ENCODE peak calls at places on chromosome 1, in four cellular contexts. R, B, G and O are unnamed samples.

GRCh38 chr1:9908846-9909221 is 1.2 kb downstream of the CTNNBIP1 start:
- DNase-seq in B (peak; percentile 49), R (no peak), G (no peak), O (no peak)

GRCh38 chr1:248852548-248852947 is 6.3 kb downstream of the ZNF692 start:
- DNase-seq in B (no peak), G (no peak), R (no peak), O (no peak)

GRCh38 chr1:160460214-160460642 is 59.9 kb downstream of the VANGL2 start:
- DNase-seq in G (peak; percentile 56), R (no peak), B (no peak), O (no peak)

GRCh38 chr1:84037758-84038611 is 39.1 kb upstream of the TTLL7 start:
- DNase-seq in R (no peak), G (no peak), B (peak; percentile 3), O (no peak)

GRCh38 chr1:29544406-29544805 is 308.1 kb downstream of the PTPRU start:
- DNase-seq in R (no peak), B (no peak), G (no peak), O (no peak)

GRCh38 chr1:99456536-99456935 is 189.4 kb upstream of the PALMD start:
- DNase-seq in B (no peak), G (no peak), R (no peak), O (no peak)

GRCh38 chr1:184350573-184350972 is 36.3 kb upstream of the C1orf21 start:
- DNase-seq in R (no peak), G (no peak), B (no peak), O (no peak)

GRCh38 chr1:71649588-71649987 is 568.8 kb upstream of the ZRANB2 start:
- DNase-seq in B (no peak), R (no peak), G (no peak), O (no peak)

GRCh38 chr1:54475357-54476230 is 69.4 kb upstream of the SSBP3 start:
- DNase-seq in R (peak; percentile 85), G (no peak), B (no peak), O (no peak)

GRCh38 chr1:180116964-180117763 is 37.5 kb upstream of the QSOX1 start:
- DNase-seq in R (no peak), B (peak; percentile 79), G (no peak), O (no peak)

GRCh38 chr1:53280486-53280885 is 42.2 kb upstream of the MAGOH start:
- DNase-seq in B (no peak), R (no peak), G (no peak), O (no peak)

GRCh38 chr1:243268284-243268653 is 12.4 kb downstream of the SDCCAG8 start:
- DNase-seq in B (no peak), G (no peak), R (no peak), O (peak; percentile 41)

GRCh38 chr1:36731226-36732037 is 248.7 kb upstream of the CSF3R start:
- DNase-seq in B (no peak), R (no peak), G (no peak), O (no peak)

GRCh38 chr1:177983824-177984528 is 14.1 kb upstream of the SEC16B start:
- DNase-seq in G (no peak), B (peak; percentile 7), R (peak; percentile 29), O (no peak)

GRCh38 chr1:109483658-109484518 is at the start of gene ATXN7L2:
- DNase-seq in G (peak; percentile 42), B (peak; percentile 84), R (peak; percentile 100), O (peak; percentile 85)
- TF ChIP-seq PBX3 in G (no peak), B (no peak), R (peak; percentile 77), O (peak; percentile 78)

GRCh38 chr1:165988275-165988674 is 160.9 kb downstream of the UCK2 start:
- DNase-seq in G (no peak), R (no peak), B (no peak), O (peak; percentile 11)
- TF ChIP-seq CTCF in G (no peak), R (no peak), B (no peak), O (no peak)

DNA sequence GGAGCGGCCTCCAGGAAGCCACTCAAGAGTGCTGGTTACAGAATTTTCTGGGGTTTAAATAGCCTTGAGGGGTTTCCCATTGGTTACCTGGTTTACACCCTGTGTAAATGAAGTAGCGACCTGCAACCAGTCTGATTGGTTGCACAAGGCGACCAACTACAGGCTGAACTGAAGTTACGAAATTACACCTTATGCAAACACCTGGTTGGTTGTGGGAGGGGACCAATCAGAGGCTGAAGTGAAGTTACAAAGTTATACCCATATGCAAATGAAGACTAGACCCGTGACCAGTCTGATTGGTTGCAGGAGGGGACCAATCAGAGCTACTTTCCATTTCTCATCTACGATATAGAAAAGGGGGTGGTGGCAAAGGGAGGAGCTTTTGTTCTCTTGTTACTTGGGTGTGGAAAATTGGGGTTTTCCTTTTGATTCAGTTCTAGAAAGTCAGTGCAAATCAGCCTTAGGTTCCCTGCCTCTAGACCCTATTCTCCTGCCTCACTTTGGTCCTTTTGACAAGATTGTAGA is 22.2 kb upstream of the C1orf174 start:
- DNase-seq in B (no peak), R (no peak), G (peak; percentile 48), O (no peak)
- TF ChIP-seq PBX3 in B (no peak), R (no peak), G (no peak), O (no peak)

DNA sequence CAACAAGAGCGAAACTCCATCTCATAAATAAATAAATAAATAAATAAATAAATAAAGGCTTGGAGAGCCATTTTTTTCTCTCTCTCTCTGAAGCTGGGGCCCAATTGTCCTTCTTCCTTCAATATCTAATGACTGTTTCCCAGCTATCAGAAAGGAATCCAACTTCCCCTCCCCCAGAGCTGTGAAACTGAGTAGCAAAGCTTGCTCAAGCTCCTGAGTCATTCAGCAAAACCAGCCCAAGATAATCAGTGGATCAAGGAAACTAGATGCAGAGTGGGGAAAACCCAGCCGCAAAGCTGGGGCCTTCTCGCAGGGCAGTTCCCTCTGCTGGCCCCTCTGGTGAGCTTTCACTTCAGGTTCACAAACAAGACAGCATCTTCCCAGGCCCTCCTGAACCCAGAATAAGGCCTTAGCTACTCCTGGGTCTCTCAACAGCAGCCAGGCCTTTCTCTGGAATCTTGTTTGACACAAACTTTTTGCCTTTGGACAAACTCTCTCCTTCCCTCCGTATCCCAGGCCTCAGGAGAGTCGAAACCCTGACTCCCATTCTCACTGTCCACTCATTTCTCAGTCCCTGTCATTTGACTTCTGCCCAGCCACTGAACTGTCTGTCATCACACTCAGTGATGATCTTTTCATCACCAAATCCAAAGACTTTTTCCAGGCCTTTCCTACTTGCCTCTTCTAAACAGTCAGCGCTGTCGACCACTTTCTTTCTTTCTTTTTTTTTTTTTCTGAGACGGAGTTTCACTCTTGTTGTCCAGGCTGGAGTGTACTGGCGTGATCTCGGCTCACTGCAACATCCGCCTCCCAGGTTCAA is 18.0 kb upstream of the PTP4A2 start:
- DNase-seq in G (peak; percentile 91), B (peak; percentile 70), R (no peak), O (peak; percentile 95)
- TF ChIP-seq CTCF in G (peak; percentile 42), B (peak; percentile 37), R (peak; percentile 47), O (peak; percentile 17)

GRCh38 chr1:239893127-239893731 is 198.5 kb upstream of the FMN2 start:
- DNase-seq in R (no peak), G (no peak), B (no peak), O (peak; percentile 73)

GRCh38 chr1:239896569-239896968 is 195.1 kb upstream of the FMN2 start:
- DNase-seq in B (no peak), G (no peak), R (peak; percentile 37), O (no peak)

GRCh38 chr1:239888639-239889038 is 203.0 kb upstream of the FMN2 start:
- DNase-seq in B (no peak), R (no peak), G (no peak), O (no peak)

GRCh38 chr1:239892602-239893001 is 199.1 kb upstream of the FMN2 start:
- DNase-seq in B (no peak), G (no peak), R (no peak), O (no peak)

DNA sequence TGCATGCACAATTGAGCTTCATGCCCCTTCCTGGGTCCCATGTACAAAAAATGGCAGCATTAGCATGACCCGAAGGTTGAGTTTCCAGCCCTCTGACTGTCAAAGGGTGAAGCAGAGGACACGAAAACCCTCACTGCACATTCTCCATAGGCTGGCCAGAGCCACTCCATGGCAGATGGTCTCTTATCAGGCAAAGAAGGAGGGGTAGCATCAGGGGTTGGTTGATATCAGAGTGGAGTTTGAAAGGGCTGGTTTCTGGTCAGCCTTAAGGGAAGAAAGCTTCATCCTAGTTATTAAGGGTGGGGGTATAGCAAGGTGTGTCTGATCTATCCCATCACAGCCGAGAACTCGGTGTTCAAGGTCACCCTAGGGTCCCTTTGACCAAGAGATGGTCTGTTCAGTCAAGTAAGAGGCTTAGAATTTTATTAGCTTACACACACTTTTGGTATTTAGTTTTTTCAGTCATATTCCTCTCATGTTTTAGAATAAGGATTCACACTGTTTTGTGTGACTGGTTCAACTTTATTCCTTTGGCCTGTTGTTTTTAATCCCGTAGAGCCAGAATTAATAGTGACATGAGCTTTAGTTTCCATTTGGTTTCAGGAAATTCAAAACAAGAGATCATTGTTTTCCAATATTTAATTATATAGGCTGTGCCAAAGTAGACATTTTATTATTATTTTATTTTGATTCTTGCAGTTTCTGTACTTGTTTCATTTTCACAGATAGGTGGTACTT is 199.9 kb upstream of the FMN2 start:
- DNase-seq in B (no peak), R (peak; percentile 73), G (no peak), O (no peak)
- TF ChIP-seq PBX3 in B (no peak), R (peak; percentile 62), G (no peak), O (no peak)

GRCh38 chr1:222815367-222815765 is 527 bp downstream of the DISP1 start:
- DNase-seq in R (peak; percentile 69), G (no peak), B (no peak), O (peak; percentile 56)

GRCh38 chr1:222817529-222817928 is 2.7 kb downstream of the DISP1 start:
- DNase-seq in G (no peak), B (no peak), R (peak; percentile 11), O (peak; percentile 51)

GRCh38 chr1:222811671-222812070 is 3.2 kb upstream of the DISP1 start:
- DNase-seq in B (no peak), G (no peak), R (no peak), O (no peak)

GRCh38 chr1:222814536-222815366 is at the start of gene DISP1:
- DNase-seq in G (peak; percentile 35), R (peak; percentile 96), B (peak; percentile 73), O (peak; percentile 80)

DNA sequence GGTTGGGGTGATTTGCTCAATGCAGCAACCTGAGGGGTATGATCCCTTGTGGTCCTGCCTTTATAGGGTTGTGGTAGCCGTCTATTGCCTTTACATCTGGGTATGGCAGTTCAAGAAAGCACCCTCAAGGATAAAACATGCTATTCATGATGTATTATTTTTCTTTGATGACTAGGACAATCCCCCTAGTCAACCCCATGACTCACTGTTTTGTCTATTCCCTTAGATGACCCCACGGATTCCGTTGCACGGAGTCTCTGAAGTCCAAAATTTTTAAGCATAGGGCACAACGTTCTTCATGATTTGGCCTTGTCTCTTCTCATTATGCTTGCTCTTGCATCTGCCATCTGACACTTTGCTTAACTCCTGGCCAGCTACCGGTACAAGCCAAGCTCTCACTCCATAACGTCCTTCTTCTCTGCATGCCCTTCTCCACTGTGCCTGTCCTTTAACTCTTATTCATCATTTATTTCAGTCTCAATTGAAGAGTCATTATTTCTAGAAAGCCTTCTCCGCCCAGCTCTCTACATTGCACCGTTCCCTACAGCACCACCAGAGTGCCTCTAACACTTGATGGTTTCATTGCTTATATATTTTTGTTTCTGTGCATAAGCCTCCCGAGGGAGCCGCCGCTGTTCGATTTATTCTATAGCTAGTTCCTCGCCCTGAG is 838 bp upstream of the DISP1 start:
- DNase-seq in G (no peak), R (no peak), B (no peak), O (no peak)
- TF ChIP-seq CTCF in G (no peak), R (no peak), B (no peak), O (no peak)